ENCODE peak calls at places on chromosomes 16 and 17, in eight cellular contexts. E is fibroblast of the aortic adventitia; H is endodermal cell; I is mesendoderm; O is breast epithelium; L is fibroblast of pulmonary artery; U is effector memory CD4-positive, alpha-beta T cell; J is skeletal muscle cell. C is an unnamed sample.

GRCh38 chr16:19879241-19879792 is 5.3 kb downstream of the GPRC5B start:
- DNase-seq in I (peak), E (peak), L (peak), O (no peak), J (no peak), H (peak), U (no peak), C (no peak)

GRCh38 chr16:78931267-78932060 is 669.1 kb downstream of the MAF start:
- DNase-seq in U (no peak), H (no peak), J (no peak), I (no peak), O (no peak), E (no peak), L (no peak), C (no peak)

GRCh38 chr16:1932050-1933028 is 10.7 kb downstream of the MSRB1 start:
- DNase-seq in L (peak), I (peak), H (peak), E (no peak), J (no peak), O (no peak), U (no peak), C (no peak)

GRCh38 chr17:61414936-61415251 is 15.3 kb downstream of the TBX2 start:
- DNase-seq in E (no peak), O (peak), U (no peak), L (no peak), J (no peak), H (peak), I (no peak), C (peak)

GRCh38 chr17:70080541-70081347 is 5.7 kb downstream of the KCNJ16 start:
- DNase-seq in J (peak), I (no peak), O (no peak), L (peak), E (peak), U (no peak), H (no peak), C (no peak)

GRCh38 chr17:32964541-32964940 is 27.1 kb upstream of the SPACA3 start:
- DNase-seq in H (no peak), E (no peak), J (no peak), U (no peak), L (no peak), I (no peak), O (no peak), C (no peak)

GRCh38 chr16:50718761-50719400 is 23.0 kb upstream of the CYLD start:
- DNase-seq in O (no peak), U (no peak), I (no peak), E (no peak), H (no peak), J (no peak), L (no peak), C (no peak)

GRCh38 chr17:44788139-44788538 is 29.4 kb downstream of the ADAM11 start:
- DNase-seq in O (no peak), U (no peak), H (peak), I (no peak), J (no peak), E (no peak), L (no peak), C (peak)

GRCh38 chr17:71438631-71439146 is 682.1 kb upstream of the SOX9 start:
- DNase-seq in J (peak), O (no peak), U (no peak), H (no peak), L (peak), E (peak), I (no peak), C (no peak)

GRCh38 chr17:62187681-62188080 is 122.6 kb upstream of the MED13 start:
- DNase-seq in U (no peak), E (peak), J (no peak), O (no peak), I (peak), H (no peak), L (peak), C (no peak)

GRCh38 chr17:42485680-42486079 is 27.0 kb downstream of the ATP6V0A1 start:
- DNase-seq in O (no peak), J (no peak), H (no peak), L (peak), I (no peak), E (no peak), U (no peak), C (no peak)

GRCh38 chr16:3266873-3267537 is 10.6 kb upstream of the MEFV start:
- DNase-seq in L (peak), J (no peak), O (no peak), H (peak), U (no peak), I (peak), E (peak), C (no peak)

GRCh38 chr17:18314059-18314730 is 599 bp downstream of the TOP3A start:
- DNase-seq in J (no peak), E (peak), O (no peak), I (no peak), U (no peak), L (peak), H (no peak), C (no peak)

GRCh38 chr16:2058901-2059300 is 11.1 kb downstream of the TSC2 start:
- DNase-seq in E (no peak), H (no peak), U (no peak), O (no peak), I (no peak), L (no peak), J (no peak), C (no peak)

GRCh38 chr17:57603978-57604377 is 141.1 kb downstream of the CCDC182 start:
- DNase-seq in H (no peak), O (peak), E (no peak), J (no peak), U (peak), L (no peak), I (no peak), C (no peak)

GRCh38 chr17:73316919-73317505 is 5.2 kb upstream of the CDC42EP4 start:
- DNase-seq in I (no peak), J (no peak), L (peak), E (peak), U (no peak), H (peak), O (no peak), C (no peak)

GRCh38 chr17:79864147-79864546 is 24.9 kb upstream of the CBX4 start:
- DNase-seq in I (no peak), O (no peak), J (no peak), U (no peak), L (no peak), H (no peak), E (no peak), C (peak)

GRCh38 chr17:65855245-65855644 is 293.8 kb upstream of the AXIN2 start:
- DNase-seq in J (no peak), H (peak), L (peak), I (peak), U (no peak), O (no peak), E (peak), C (no peak)

GRCh38 chr17:42979511-42980273 is at the start of gene PTGES3L:
- DNase-seq in I (peak), O (no peak), J (no peak), U (no peak), H (peak), L (peak), E (peak), C (no peak)

GRCh38 chr17:58184308-58184985 is 8.1 kb upstream of the EPX start:
- DNase-seq in E (peak), H (peak), J (peak), L (peak), U (no peak), I (peak), O (no peak), C (no peak)

GRCh38 chr17:79607941-79608728 is 2.7 kb downstream of the RBFOX3 start:
- DNase-seq in H (peak), L (peak), U (no peak), I (peak), J (no peak), E (no peak), O (no peak), C (no peak)

GRCh38 chr16:2854700-2855309 is 3.2 kb downstream of the PRSS22 start:
- DNase-seq in H (peak), E (no peak), U (no peak), J (no peak), I (no peak), L (no peak), O (no peak), C (no peak)

GRCh38 chr17:57707892-57708291 is 37.2 kb downstream of the CCDC182 start:
- DNase-seq in U (no peak), I (peak), H (peak), J (no peak), O (no peak), E (no peak), L (peak), C (no peak)

GRCh38 chr16:69413045-69413664 is 11.3 kb upstream of the CYB5B start:
- DNase-seq in H (no peak), O (no peak), U (no peak), L (no peak), I (no peak), J (no peak), E (no peak), C (no peak)

GRCh38 chr17:806346-807145 is 24.4 kb downstream of the MRM3 start:
- DNase-seq in H (no peak), I (no peak), J (no peak), U (no peak), E (no peak), O (no peak), L (no peak), C (no peak)

GRCh38 chr16:1299012-1299867 is 10.2 kb upstream of the UBE2I start:
- DNase-seq in O (peak), E (no peak), I (no peak), H (no peak), L (no peak), U (no peak), J (no peak), C (peak)

GRCh38 chr16:8583712-8584111 is 6.6 kb downstream of the TMEM114 start:
- DNase-seq in I (peak), L (no peak), E (no peak), O (no peak), J (no peak), H (peak), U (no peak), C (no peak)

GRCh38 chr16:72637306-72637705 is 410.6 kb downstream of the ZFHX3 start:
- DNase-seq in I (peak), J (peak), E (peak), H (no peak), U (no peak), O (no peak), L (peak), C (no peak)

GRCh38 chr16:31071861-31072260 is 2.2 kb downstream of the ZNF668 start:
- DNase-seq in J (peak), U (no peak), O (no peak), I (no peak), L (peak), H (no peak), E (peak), C (no peak)

GRCh38 chr16:48318630-48319029 is 66.6 kb downstream of the SIAH1 start:
- DNase-seq in L (peak), I (peak), J (no peak), H (peak), E (peak), U (no peak), O (no peak), C (no peak)

GRCh38 chr16:13529193-13529982 is 390.6 kb upstream of the ERCC4 start:
- DNase-seq in U (no peak), L (no peak), I (peak), J (no peak), H (no peak), O (no peak), E (no peak), C (no peak)

GRCh38 chr16:51577621-51578303 is 426.7 kb upstream of the SALL1 start:
- DNase-seq in H (no peak), E (no peak), L (no peak), O (no peak), U (no peak), I (peak), J (no peak), C (no peak)

GRCh38 chr17:37476431-37477130 is 13.1 kb upstream of the DUSP14 start:
- DNase-seq in H (no peak), L (peak), E (peak), J (no peak), O (no peak), U (no peak), I (peak), C (no peak)

GRCh38 chr17:55086635-55087058 is 118.1 kb downstream of the STXBP4 start:
- DNase-seq in H (no peak), O (no peak), U (no peak), E (peak), I (no peak), J (peak), L (peak), C (no peak)

GRCh38 chr16:81478876-81479496 is 34.4 kb downstream of the CMIP start:
- DNase-seq in L (no peak), U (no peak), E (no peak), J (no peak), I (no peak), H (no peak), O (no peak), C (no peak)

GRCh38 chr16:5336898-5337297 is 239.3 kb upstream of the EEF2KMT start:
- DNase-seq in O (no peak), E (no peak), U (no peak), L (no peak), H (peak), J (no peak), I (no peak), C (no peak)

GRCh38 chr17:39485555-39485954 is 24.3 kb downstream of the CDK12 start:
- DNase-seq in E (peak), O (no peak), L (peak), J (peak), H (no peak), I (peak), U (no peak), C (no peak)

DNA sequence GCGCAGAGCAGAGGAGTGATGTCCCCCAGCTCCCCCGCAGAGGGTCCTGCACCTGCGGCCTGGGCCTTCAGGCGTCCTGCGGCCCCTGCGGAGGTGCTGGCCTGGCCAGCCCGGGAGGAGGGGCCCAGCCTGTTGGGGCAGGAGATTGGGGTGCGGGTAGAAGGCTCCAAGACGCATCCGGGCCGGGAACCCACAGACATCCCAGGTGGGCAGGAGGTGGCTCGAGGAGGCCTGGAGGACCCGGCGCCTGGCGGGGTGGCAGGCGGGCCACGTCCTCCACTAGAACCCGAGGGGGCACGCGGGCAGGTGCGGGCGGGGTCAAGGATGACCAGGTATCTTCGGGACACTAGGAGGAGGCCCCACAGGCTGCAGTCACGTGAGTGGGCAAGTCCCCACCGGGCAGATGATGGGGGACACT is 647 bp upstream of the SECTM1 start:
- DNase-seq in U (no peak), H (no peak), L (no peak), J (no peak), O (no peak), I (no peak), E (no peak), C (no peak)
- H3K4me3 ChIP-seq in U (peak), H (no peak), L (peak), J (peak), O (peak), I (no peak), E (peak), C (peak)

GRCh38 chr17:28718317-28718672 is 627 bp upstream of the RAB34 start:
- DNase-seq in I (no peak), O (no peak), H (no peak), U (no peak), L (peak), J (no peak), E (peak), C (no peak)
- H3K4me3 ChIP-seq in I (peak), O (peak), H (peak), U (no peak), L (peak), J (peak), E (peak), C (peak)

GRCh38 chr16:27315333-27316037 is 1.7 kb downstream of the IL4R start:
- DNase-seq in O (no peak), L (peak), H (peak), U (peak), I (peak), J (no peak), E (peak), C (peak)
- H3K4me3 ChIP-seq in O (peak), L (peak), H (peak), U (peak), I (no peak), J (peak), E (peak), C (peak)

GRCh38 chr17:76539631-76540271 is at the start of gene PRCD:
- DNase-seq in L (no peak), U (no peak), H (peak), E (no peak), J (no peak), I (peak), O (no peak), C (no peak)

GRCh38 chr17:76537578-76538280 is at the start of gene CYGB:
- DNase-seq in L (peak), O (no peak), E (peak), U (no peak), H (peak), J (no peak), I (peak), C (no peak)

GRCh38 chr17:76538281-76538931 is 897 bp upstream of the CYGB start:
- DNase-seq in O (no peak), L (no peak), E (no peak), J (no peak), H (peak), I (peak), U (no peak), C (peak)

GRCh38 chr17:76540381-76541300 is 797 bp downstream of the PRCD start:
- DNase-seq in O (peak), U (no peak), E (peak), I (peak), H (peak), L (peak), J (peak), C (peak)

DNA sequence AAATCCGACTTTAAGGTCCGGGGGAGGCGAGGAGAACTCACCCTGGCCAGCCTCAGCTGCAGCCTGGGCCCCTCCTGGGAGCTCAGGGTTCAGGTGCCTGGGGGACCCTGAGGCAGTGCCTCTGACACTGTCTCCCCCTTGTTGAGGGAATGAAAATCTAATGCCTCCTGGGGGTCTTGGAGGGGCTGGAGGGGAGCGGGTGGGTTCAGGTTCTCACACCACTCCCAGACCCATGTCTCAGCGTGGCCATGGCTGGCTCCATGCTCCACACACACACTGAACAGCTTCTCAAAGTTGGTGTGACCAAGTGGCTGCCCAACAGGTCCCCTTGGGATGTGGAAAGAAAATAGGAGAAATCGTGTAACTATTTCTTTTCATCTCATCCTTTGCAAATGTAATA is 903 bp upstream of the PRCD start:
- DNase-seq in J (no peak), O (no peak), U (no peak), H (no peak), I (no peak), E (no peak), L (no peak), C (no peak)
- H3K4me3 ChIP-seq in J (no peak), O (peak), U (no peak), H (no peak), I (no peak), E (no peak), L (peak), C (no peak)

GRCh38 chr17:49106366-49107210 is 26.0 kb upstream of the B4GALNT2 start:
- DNase-seq in L (peak), J (no peak), I (peak), O (no peak), H (peak), U (no peak), E (peak), C (no peak)

GRCh38 chr17:49107211-49107557 is 25.4 kb upstream of the B4GALNT2 start:
- DNase-seq in H (no peak), E (no peak), I (no peak), O (no peak), J (no peak), U (no peak), L (no peak), C (no peak)

GRCh38 chr17:49108318-49108717 is 24.3 kb upstream of the B4GALNT2 start:
- DNase-seq in J (peak), L (peak), O (no peak), H (peak), U (no peak), I (peak), E (peak), C (no peak)

GRCh38 chr17:49101054-49101534 is 31.5 kb upstream of the B4GALNT2 start:
- DNase-seq in H (no peak), J (no peak), E (peak), O (peak), L (peak), I (peak), U (no peak), C (no peak)

DNA sequence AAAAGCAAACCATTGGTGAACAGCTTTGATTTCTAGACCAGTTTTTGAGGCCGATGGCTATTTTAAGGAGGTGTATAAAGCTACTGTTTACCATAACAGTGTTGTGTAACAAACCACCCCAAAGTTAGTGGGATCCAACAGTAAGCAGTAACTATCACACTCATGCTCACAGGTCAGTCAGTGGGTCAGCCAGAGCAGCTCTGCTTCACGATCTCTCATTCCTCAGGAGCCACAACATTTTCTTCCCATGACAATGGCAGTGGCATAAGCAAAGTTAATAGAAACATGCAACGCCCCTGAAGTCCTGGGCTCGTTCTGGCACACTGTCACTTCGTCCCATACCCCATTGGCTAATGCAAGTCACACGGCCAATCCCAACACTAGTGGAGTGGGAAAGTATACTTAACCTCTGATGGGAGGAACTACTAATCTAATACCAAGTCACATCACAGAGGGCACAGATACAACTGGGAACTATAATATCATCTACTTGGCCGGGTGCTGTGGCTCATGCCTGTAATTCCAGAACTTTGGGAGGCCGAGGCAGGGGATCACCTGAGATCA is 28.0 kb upstream of the B4GALNT2 start:
- DNase-seq in O (no peak), J (no peak), L (no peak), I (no peak), E (no peak), H (no peak), U (no peak), C (no peak)
- H3K4me3 ChIP-seq in O (no peak), J (no peak), L (no peak), I (no peak), E (no peak), H (no peak), U (no peak), C (no peak)

DNA sequence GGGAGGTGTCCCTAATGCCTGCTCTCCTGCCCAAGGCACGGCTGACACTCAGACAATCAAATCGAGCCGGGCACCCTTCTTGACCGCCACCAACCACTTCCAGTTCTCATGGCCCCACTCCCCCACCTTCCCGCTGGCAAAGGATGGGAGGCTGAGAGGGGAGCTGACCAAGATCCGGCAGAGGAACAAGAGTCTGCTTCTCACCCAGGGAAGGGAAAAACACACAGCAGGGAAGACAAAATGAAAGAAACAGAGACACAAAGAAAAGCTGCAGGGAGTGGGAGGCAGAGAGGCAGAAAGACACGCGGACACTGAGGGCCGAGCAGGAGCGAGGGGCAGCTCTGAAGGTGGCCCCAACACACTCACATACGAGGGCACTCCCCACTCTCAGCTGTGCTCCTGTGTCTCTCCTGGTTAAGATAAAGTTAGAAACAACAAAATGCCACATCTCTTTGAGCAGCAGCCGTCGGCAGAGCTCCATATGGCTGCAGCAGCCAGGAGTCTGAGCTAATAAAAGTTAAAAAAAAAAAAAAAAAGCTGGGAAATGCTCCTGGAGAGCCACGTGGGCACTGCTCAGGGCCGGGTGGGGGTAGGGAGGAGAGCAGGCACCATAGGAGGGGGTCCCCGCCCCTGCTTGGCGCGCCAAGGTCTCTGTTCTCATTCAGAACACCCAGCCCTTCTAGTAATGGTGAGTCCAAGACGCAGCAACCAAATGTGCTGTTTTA is 7.4 kb downstream of the LRRC75A start:
- DNase-seq in E (no peak), U (no peak), J (no peak), O (no peak), I (peak), H (peak), L (no peak), C (no peak)
- H3K4me3 ChIP-seq in E (peak), U (no peak), J (no peak), O (peak), I (peak), H (no peak), L (no peak), C (no peak)